ENCODE peak calls at places on chromosome 15, in nine cellular contexts. One of them, this sample, is unnamed.

GRCh38 chr15:59632714-59633113 is 21.1 kb downstream of the GCNT3 start:
- DNase-seq in IMR-90: no peak
- DNase-seq in aorta: no peak
- DNase-seq in fibroblast of lung: no peak
- DNase-seq in uterus: no peak
- DNase-seq in lower lobe of right lung: no peak
- DNase-seq in ovary: no peak
- DNase-seq in endodermal cell: peak; percentile 86
- DNase-seq in AG04450: no peak
- DNase-seq in this sample: no peak

GRCh38 chr15:49052662-49053061 is 6.4 kb upstream of the SECISBP2L start:
- DNase-seq in IMR-90: no peak
- DNase-seq in lower lobe of right lung: no peak
- DNase-seq in aorta: no peak
- DNase-seq in fibroblast of lung: no peak
- DNase-seq in endodermal cell: no peak
- DNase-seq in AG04450: no peak
- DNase-seq in uterus: no peak
- DNase-seq in ovary: no peak
- DNase-seq in this sample: no peak

GRCh38 chr15:67249830-67250229 is 4.6 kb downstream of the AAGAB start:
- DNase-seq in uterus: no peak
- DNase-seq in AG04450: no peak
- DNase-seq in endodermal cell: no peak
- DNase-seq in fibroblast of lung: no peak
- DNase-seq in IMR-90: no peak
- DNase-seq in lower lobe of right lung: no peak
- DNase-seq in aorta: no peak
- DNase-seq in ovary: no peak
- DNase-seq in this sample: no peak

GRCh38 chr15:55990071-55990470 is 3.3 kb downstream of the NEDD4 start:
- DNase-seq in fibroblast of lung: no peak
- DNase-seq in aorta: no peak
- DNase-seq in AG04450: no peak
- DNase-seq in IMR-90: no peak
- DNase-seq in endodermal cell: no peak
- DNase-seq in uterus: no peak
- DNase-seq in lower lobe of right lung: no peak
- DNase-seq in ovary: no peak
- DNase-seq in this sample: no peak

GRCh38 chr15:80581976-80582375 is 113.1 kb upstream of the ABHD17C start:
- DNase-seq in ovary: no peak
- DNase-seq in endodermal cell: peak; percentile 12
- DNase-seq in uterus: no peak
- DNase-seq in lower lobe of right lung: no peak
- DNase-seq in fibroblast of lung: no peak
- DNase-seq in aorta: no peak
- DNase-seq in IMR-90: peak; percentile 38
- DNase-seq in AG04450: no peak
- DNase-seq in this sample: no peak

GRCh38 chr15:39209548-39210211 is 371.2 kb upstream of the THBS1 start:
- DNase-seq in fibroblast of lung: no peak
- DNase-seq in aorta: no peak
- DNase-seq in IMR-90: no peak
- DNase-seq in uterus: no peak
- DNase-seq in lower lobe of right lung: no peak
- DNase-seq in AG04450: no peak
- DNase-seq in ovary: no peak
- DNase-seq in endodermal cell: no peak
- DNase-seq in this sample: no peak

GRCh38 chr15:62612771-62613170 is 429.8 kb upstream of the TPM1 start:
- DNase-seq in aorta: no peak
- DNase-seq in AG04450: no peak
- DNase-seq in ovary: no peak
- DNase-seq in IMR-90: peak; percentile 42
- DNase-seq in fibroblast of lung: no peak
- DNase-seq in uterus: no peak
- DNase-seq in lower lobe of right lung: no peak
- DNase-seq in endodermal cell: no peak
- DNase-seq in this sample: no peak

GRCh38 chr15:68487087-68487843 is 55.3 kb upstream of the ITGA11 start:
- DNase-seq in fibroblast of lung: peak; percentile 35
- DNase-seq in IMR-90: peak; percentile 35
- DNase-seq in aorta: no peak
- DNase-seq in endodermal cell: no peak
- DNase-seq in uterus: no peak
- DNase-seq in AG04450: no peak
- DNase-seq in ovary: no peak
- DNase-seq in lower lobe of right lung: no peak
- DNase-seq in this sample: no peak

GRCh38 chr15:28002136-28002861 is 96.8 kb downstream of the OCA2 start:
- DNase-seq in aorta: no peak
- DNase-seq in endodermal cell: no peak
- DNase-seq in lower lobe of right lung: no peak
- DNase-seq in fibroblast of lung: no peak
- DNase-seq in uterus: no peak
- DNase-seq in IMR-90: no peak
- DNase-seq in AG04450: no peak
- DNase-seq in ovary: no peak
- DNase-seq in this sample: no peak

GRCh38 chr15:28975766-28976179 is 90.0 kb downstream of the APBA2 start:
- DNase-seq in uterus: no peak
- DNase-seq in lower lobe of right lung: no peak
- DNase-seq in fibroblast of lung: peak; percentile 68
- DNase-seq in endodermal cell: peak; percentile 83
- DNase-seq in IMR-90: peak; percentile 55
- DNase-seq in ovary: no peak
- DNase-seq in AG04450: no peak
- DNase-seq in aorta: no peak
- DNase-seq in this sample: no peak

GRCh38 chr15:71691700-71692417 is 118.5 kb upstream of the NR2E3 start:
- DNase-seq in fibroblast of lung: peak; percentile 84
- DNase-seq in aorta: no peak
- DNase-seq in endodermal cell: peak; percentile 27
- DNase-seq in IMR-90: peak; percentile 95
- DNase-seq in ovary: no peak
- DNase-seq in AG04450: peak; percentile 93
- DNase-seq in uterus: peak; percentile 38
- DNase-seq in lower lobe of right lung: no peak
- DNase-seq in this sample: no peak

GRCh38 chr15:48096813-48097212 is 24.0 kb upstream of the SLC24A5 start:
- DNase-seq in aorta: no peak
- DNase-seq in uterus: no peak
- DNase-seq in endodermal cell: no peak
- DNase-seq in AG04450: peak; percentile 58
- DNase-seq in lower lobe of right lung: no peak
- DNase-seq in ovary: no peak
- DNase-seq in fibroblast of lung: peak; percentile 73
- DNase-seq in IMR-90: peak; percentile 88
- DNase-seq in this sample: no peak

GRCh38 chr15:27561816-27562215 is 537.3 kb downstream of the OCA2 start:
- DNase-seq in endodermal cell: no peak
- DNase-seq in uterus: no peak
- DNase-seq in aorta: no peak
- DNase-seq in fibroblast of lung: no peak
- DNase-seq in ovary: no peak
- DNase-seq in AG04450: no peak
- DNase-seq in lower lobe of right lung: no peak
- DNase-seq in IMR-90: no peak
- DNase-seq in this sample: no peak

GRCh38 chr15:66405007-66405406 is 18.3 kb downstream of the MAP2K1 start:
- DNase-seq in lower lobe of right lung: no peak
- DNase-seq in IMR-90: peak; percentile 13
- DNase-seq in aorta: no peak
- DNase-seq in fibroblast of lung: no peak
- DNase-seq in ovary: no peak
- DNase-seq in endodermal cell: peak; percentile 16
- DNase-seq in AG04450: no peak
- DNase-seq in uterus: no peak
- DNase-seq in this sample: no peak

GRCh38 chr15:63597821-63598220 is 634 bp downstream of the FBXL22 start:
- DNase-seq in lower lobe of right lung: no peak
- DNase-seq in aorta: no peak
- DNase-seq in IMR-90: no peak
- DNase-seq in AG04450: no peak
- DNase-seq in ovary: peak; percentile 72
- DNase-seq in fibroblast of lung: no peak
- DNase-seq in uterus: no peak
- DNase-seq in endodermal cell: no peak
- DNase-seq in this sample: no peak

GRCh38 chr15:66798426-66799061 is 96.5 kb downstream of the SMAD6 start:
- DNase-seq in endodermal cell: peak; percentile 42
- DNase-seq in fibroblast of lung: peak; percentile 51
- DNase-seq in aorta: no peak
- DNase-seq in lower lobe of right lung: no peak
- DNase-seq in ovary: no peak
- DNase-seq in uterus: no peak
- DNase-seq in IMR-90: peak; percentile 87
- DNase-seq in AG04450: no peak
- DNase-seq in this sample: no peak

GRCh38 chr15:32884136-32884535 is 166.3 kb downstream of the GREM1 start:
- DNase-seq in ovary: no peak
- DNase-seq in fibroblast of lung: peak; percentile 56
- DNase-seq in IMR-90: peak; percentile 54
- DNase-seq in AG04450: no peak
- DNase-seq in lower lobe of right lung: no peak
- DNase-seq in endodermal cell: no peak
- DNase-seq in aorta: no peak
- DNase-seq in uterus: no peak
- DNase-seq in this sample: no peak

GRCh38 chr15:70503073-70503745 is 260.1 kb downstream of the UACA start:
- DNase-seq in ovary: no peak
- DNase-seq in AG04450: no peak
- DNase-seq in aorta: peak; percentile 44
- DNase-seq in IMR-90: no peak
- DNase-seq in uterus: no peak
- DNase-seq in endodermal cell: no peak
- DNase-seq in lower lobe of right lung: no peak
- DNase-seq in fibroblast of lung: no peak
- DNase-seq in this sample: no peak
- H3K27ac ChIP-seq in ovary: no peak overlapping the region
- H3K27ac ChIP-seq in AG04450: no peak overlapping the region
- H3K27ac ChIP-seq in aorta: no peak overlapping the region
- H3K27ac ChIP-seq in IMR-90: no peak overlapping the region
- H3K27ac ChIP-seq in uterus: no peak overlapping the region
- H3K27ac ChIP-seq in endodermal cell: no peak overlapping the region
- H3K27ac ChIP-seq in lower lobe of right lung: no peak overlapping the region
- H3K27ac ChIP-seq in fibroblast of lung: no peak overlapping the region
- H3K27ac ChIP-seq in this sample: no peak overlapping the region

GRCh38 chr15:92654662-92655061 is 913 bp downstream of the FAM174B start:
- DNase-seq in ovary: no peak
- DNase-seq in AG04450: no peak
- DNase-seq in lower lobe of right lung: no peak
- DNase-seq in fibroblast of lung: no peak
- DNase-seq in IMR-90: no peak
- DNase-seq in uterus: no peak
- DNase-seq in aorta: no peak
- DNase-seq in endodermal cell: peak; percentile 46
- DNase-seq in this sample: no peak
- H3K4me3 ChIP-seq in ovary: peak overlapping the region; percentile 47
- H3K4me3 ChIP-seq in AG04450: peak overlapping the region; percentile 10
- H3K4me3 ChIP-seq in lower lobe of right lung: peak overlapping the region; percentile 61
- H3K4me3 ChIP-seq in fibroblast of lung: no peak overlapping the region
- H3K4me3 ChIP-seq in IMR-90: no peak overlapping the region
- H3K4me3 ChIP-seq in uterus: peak overlapping the region; percentile 20
- H3K4me3 ChIP-seq in aorta: peak overlapping the region; percentile 45
- H3K4me3 ChIP-seq in endodermal cell: peak overlapping the region; percentile 79
- H3K4me3 ChIP-seq in this sample: peak overlapping the region; percentile 57

DNA sequence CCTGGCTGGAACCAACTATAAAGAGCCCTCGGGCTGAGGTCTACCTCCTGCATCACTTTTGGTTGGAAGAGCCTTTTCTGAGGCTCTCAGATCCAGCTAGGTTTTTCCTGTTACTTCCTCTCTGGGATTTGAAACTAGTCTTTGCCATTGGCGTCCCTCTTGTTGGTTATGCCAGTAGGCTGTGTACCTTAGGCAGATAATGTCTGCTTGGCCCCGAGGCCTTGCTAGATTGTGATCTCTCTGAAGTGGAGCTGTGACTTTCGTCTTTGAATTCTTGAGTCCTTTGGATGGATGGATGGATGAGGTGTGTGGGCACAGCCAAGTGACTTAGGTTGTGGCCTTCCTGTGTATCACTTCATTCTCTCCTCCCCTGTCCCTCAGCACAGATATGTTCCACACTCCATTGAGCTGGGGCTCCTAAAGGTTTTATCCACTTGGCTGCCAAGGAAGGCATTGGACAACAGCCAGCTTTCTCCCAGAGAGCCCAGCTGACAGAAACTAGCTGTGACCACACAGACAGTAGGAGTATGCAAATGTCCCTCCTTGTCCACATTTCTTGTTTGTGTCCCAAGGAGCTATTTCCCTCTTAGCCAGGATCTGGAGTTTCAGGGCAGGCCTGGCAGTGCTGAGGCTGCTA is 7.9 kb upstream of the DNAJC17 start:
- DNase-seq in endodermal cell: no peak
- DNase-seq in ovary: no peak
- DNase-seq in lower lobe of right lung: no peak
- DNase-seq in AG04450: no peak
- DNase-seq in fibroblast of lung: peak; percentile 11
- DNase-seq in uterus: no peak
- DNase-seq in aorta: no peak
- DNase-seq in IMR-90: no peak
- DNase-seq in this sample: no peak
- H3K27ac ChIP-seq in endodermal cell: no peak overlapping the region
- H3K27ac ChIP-seq in ovary: no peak overlapping the region
- H3K27ac ChIP-seq in lower lobe of right lung: no peak overlapping the region
- H3K27ac ChIP-seq in AG04450: no peak overlapping the region
- H3K27ac ChIP-seq in fibroblast of lung: no peak overlapping the region
- H3K27ac ChIP-seq in uterus: no peak overlapping the region
- H3K27ac ChIP-seq in aorta: no peak overlapping the region
- H3K27ac ChIP-seq in IMR-90: no peak overlapping the region
- H3K27ac ChIP-seq in this sample: peak overlapping the region; percentile 9

GRCh38 chr15:70439304-70439877 is 324.0 kb downstream of the UACA start:
- DNase-seq in IMR-90: no peak
- DNase-seq in lower lobe of right lung: no peak
- DNase-seq in fibroblast of lung: no peak
- DNase-seq in aorta: no peak
- DNase-seq in endodermal cell: no peak
- DNase-seq in ovary: no peak
- DNase-seq in uterus: no peak
- DNase-seq in AG04450: no peak
- DNase-seq in this sample: no peak

GRCh38 chr15:70437882-70438331 is 325.5 kb downstream of the UACA start:
- DNase-seq in endodermal cell: peak; percentile 62
- DNase-seq in uterus: no peak
- DNase-seq in IMR-90: no peak
- DNase-seq in fibroblast of lung: no peak
- DNase-seq in ovary: no peak
- DNase-seq in aorta: no peak
- DNase-seq in lower lobe of right lung: no peak
- DNase-seq in AG04450: no peak
- DNase-seq in this sample: no peak

GRCh38 chr15:70439880-70440279 is 323.5 kb downstream of the UACA start:
- DNase-seq in fibroblast of lung: no peak
- DNase-seq in AG04450: no peak
- DNase-seq in ovary: no peak
- DNase-seq in endodermal cell: no peak
- DNase-seq in IMR-90: no peak
- DNase-seq in lower lobe of right lung: no peak
- DNase-seq in aorta: no peak
- DNase-seq in uterus: no peak
- DNase-seq in this sample: no peak

GRCh38 chr15:70437089-70437488 is 326.3 kb downstream of the UACA start:
- DNase-seq in fibroblast of lung: no peak
- DNase-seq in ovary: no peak
- DNase-seq in IMR-90: no peak
- DNase-seq in uterus: no peak
- DNase-seq in AG04450: no peak
- DNase-seq in aorta: no peak
- DNase-seq in endodermal cell: no peak
- DNase-seq in lower lobe of right lung: no peak
- DNase-seq in this sample: no peak

GRCh38 chr15:70438776-70439175 is 324.6 kb downstream of the UACA start:
- DNase-seq in lower lobe of right lung: no peak
- DNase-seq in uterus: no peak
- DNase-seq in aorta: no peak
- DNase-seq in endodermal cell: no peak
- DNase-seq in IMR-90: no peak
- DNase-seq in AG04450: no peak
- DNase-seq in fibroblast of lung: no peak
- DNase-seq in ovary: no peak
- DNase-seq in this sample: no peak
- H3K4me3 ChIP-seq in lower lobe of right lung: no peak overlapping the region
- H3K4me3 ChIP-seq in uterus: no peak overlapping the region
- H3K4me3 ChIP-seq in aorta: no peak overlapping the region
- H3K4me3 ChIP-seq in endodermal cell: no peak overlapping the region
- H3K4me3 ChIP-seq in IMR-90: no peak overlapping the region
- H3K4me3 ChIP-seq in AG04450: no peak overlapping the region
- H3K4me3 ChIP-seq in fibroblast of lung: no peak overlapping the region
- H3K4me3 ChIP-seq in ovary: no peak overlapping the region
- H3K4me3 ChIP-seq in this sample: no peak overlapping the region